ENCODE peak calls at places on chromosome 21, in six cellular contexts. Y, B, R, L, W and V are unnamed samples.

GRCh38 chr21:44407493-44407892 is 47.8 kb upstream of the LRRC3 start:
- DNase-seq in Y (no peak), W (no peak), B (no peak), L (no peak), R (no peak), V (peak; percentile 64)

GRCh38 chr21:46100020-46100419 is 2.1 kb downstream of the COL6A2 start:
- DNase-seq in W (no peak), B (no peak), R (no peak), Y (no peak), L (no peak), V (peak; percentile 1)

GRCh38 chr21:41833138-41834115 is 45.7 kb downstream of the PRDM15 start:
- DNase-seq in Y (no peak), L (no peak), W (no peak), B (no peak), R (no peak), V (no peak)

GRCh38 chr21:28953247-28953646 is 39.4 kb downstream of the LTN1 start:
- DNase-seq in L (no peak), W (no peak), B (no peak), R (no peak), Y (no peak), V (no peak)

GRCh38 chr21:32382108-32382601 is 10.7 kb downstream of the URB1 start:
- DNase-seq in Y (no peak), B (no peak), L (no peak), R (no peak), W (peak; percentile 36), V (no peak)

GRCh38 chr21:36909423-36909822 is 57.0 kb downstream of the HLCS start:
- DNase-seq in R (no peak), L (no peak), W (peak; percentile 38), Y (peak; percentile 12), B (no peak), V (peak; percentile 39)

GRCh38 chr21:25515484-25516405 is 91.5 kb downstream of the MRPL39 start:
- DNase-seq in L (no peak), W (peak; percentile 71), B (no peak), R (peak; percentile 10), Y (peak; percentile 68), V (no peak)

GRCh38 chr21:46322351-46323226 is 1.1 kb downstream of the C21orf58 start:
- DNase-seq in W (peak; percentile 47), Y (peak; percentile 24), L (peak; percentile 14), B (no peak), R (peak; percentile 57), V (peak; percentile 34)

GRCh38 chr21:35265170-35265877 is 216.2 kb upstream of the RUNX1 start:
- DNase-seq in W (peak; percentile 79), L (no peak), R (no peak), Y (peak; percentile 61), B (no peak), V (no peak)

GRCh38 chr21:38806153-38806941 is 618 bp downstream of the ETS2 start:
- DNase-seq in B (peak; percentile 22), R (no peak), Y (no peak), L (peak; percentile 48), W (no peak), V (peak; percentile 46)

GRCh38 chr21:31614705-31615104 is 44.8 kb upstream of the SOD1 start:
- DNase-seq in W (no peak), B (no peak), L (no peak), Y (no peak), R (no peak), V (no peak)

GRCh38 chr21:29351691-29352090 is 53.0 kb downstream of the BACH1 start:
- DNase-seq in B (no peak), R (no peak), Y (peak; percentile 42), L (no peak), W (peak; percentile 91), V (no peak)

GRCh38 chr21:36381841-36382589 is 3.2 kb upstream of the CHAF1B start:
- DNase-seq in R (no peak), W (peak; percentile 9), B (no peak), Y (peak; percentile 8), L (no peak), V (no peak)

GRCh38 chr21:30030416-30030815 is 90.6 kb upstream of the GRIK1 start:
- DNase-seq in W (no peak), B (no peak), R (no peak), Y (no peak), L (no peak), V (no peak)

GRCh38 chr21:41767606-41768370 is 936 bp upstream of the RIPK4 start:
- DNase-seq in B (no peak), R (no peak), Y (no peak), L (no peak), W (peak; percentile 17), V (peak; percentile 21)